ENCODE peak calls at places on chromosomes 3 and 15, in four cellular contexts. One of them, this sample, is unnamed.

GRCh38 chr3:55669133-55669532 is 182.0 kb upstream of the WNT5A start:
- DNase-seq in CD8-positive, alpha-beta memory T cell: no peak
- DNase-seq in CD4-positive, alpha-beta memory T cell: no peak
- DNase-seq in OCI-LY7: no peak
- DNase-seq in this sample: no peak

GRCh38 chr3:51391566-51392300 is 648 bp downstream of the RBM15B start:
- DNase-seq in CD8-positive, alpha-beta memory T cell: peak
- DNase-seq in OCI-LY7: peak
- DNase-seq in CD4-positive, alpha-beta memory T cell: peak
- DNase-seq in this sample: peak

GRCh38 chr15:27260523-27260922 is 289.5 kb downstream of the GABRG3 start:
- DNase-seq in CD8-positive, alpha-beta memory T cell: no peak
- DNase-seq in CD4-positive, alpha-beta memory T cell: no peak
- DNase-seq in OCI-LY7: no peak
- DNase-seq in this sample: no peak

GRCh38 chr3:136351905-136352304 is 101.8 kb downstream of the PCCB start:
- DNase-seq in CD8-positive, alpha-beta memory T cell: no peak
- DNase-seq in CD4-positive, alpha-beta memory T cell: no peak
- DNase-seq in OCI-LY7: no peak
- DNase-seq in this sample: no peak

GRCh38 chr3:36677331-36678007 is 86.9 kb downstream of the DCLK3 start:
- DNase-seq in CD4-positive, alpha-beta memory T cell: no peak
- DNase-seq in OCI-LY7: no peak
- DNase-seq in CD8-positive, alpha-beta memory T cell: no peak
- DNase-seq in this sample: no peak

GRCh38 chr3:126352476-126353454 is 4.4 kb downstream of the KLF15 start:
- DNase-seq in CD8-positive, alpha-beta memory T cell: no peak
- DNase-seq in OCI-LY7: no peak
- DNase-seq in CD4-positive, alpha-beta memory T cell: no peak
- DNase-seq in this sample: no peak

GRCh38 chr15:40830884-40831283 is 2.4 kb upstream of the PPP1R14D start:
- DNase-seq in CD4-positive, alpha-beta memory T cell: no peak
- DNase-seq in OCI-LY7: no peak
- DNase-seq in CD8-positive, alpha-beta memory T cell: no peak
- DNase-seq in this sample: no peak

GRCh38 chr3:36679384-36680200 is 84.8 kb downstream of the DCLK3 start:
- DNase-seq in CD8-positive, alpha-beta memory T cell: no peak
- DNase-seq in OCI-LY7: no peak
- DNase-seq in CD4-positive, alpha-beta memory T cell: no peak
- DNase-seq in this sample: no peak

GRCh38 chr3:156677120-156677479 is 2.7 kb downstream of the TIPARP start:
- DNase-seq in OCI-LY7: no peak
- DNase-seq in CD8-positive, alpha-beta memory T cell: peak
- DNase-seq in CD4-positive, alpha-beta memory T cell: peak
- DNase-seq in this sample: no peak

GRCh38 chr15:83365370-83365938 is 81.0 kb upstream of the BNC1 start:
- DNase-seq in CD8-positive, alpha-beta memory T cell: no peak
- DNase-seq in CD4-positive, alpha-beta memory T cell: no peak
- DNase-seq in OCI-LY7: no peak
- DNase-seq in this sample: no peak

GRCh38 chr3:136266468-136266867 is 16.3 kb downstream of the PCCB start:
- DNase-seq in OCI-LY7: no peak
- DNase-seq in CD8-positive, alpha-beta memory T cell: no peak
- DNase-seq in CD4-positive, alpha-beta memory T cell: no peak
- DNase-seq in this sample: no peak

GRCh38 chr15:76799760-76800159 is 105.4 kb downstream of the SCAPER start:
- DNase-seq in CD4-positive, alpha-beta memory T cell: no peak
- DNase-seq in CD8-positive, alpha-beta memory T cell: no peak
- DNase-seq in OCI-LY7: no peak
- DNase-seq in this sample: no peak

GRCh38 chr3:64398431-64398830 is 173.2 kb upstream of the PRICKLE2 start:
- DNase-seq in OCI-LY7: no peak
- DNase-seq in CD4-positive, alpha-beta memory T cell: no peak
- DNase-seq in CD8-positive, alpha-beta memory T cell: no peak
- DNase-seq in this sample: no peak

GRCh38 chr15:25244731-25245585 is 193.9 kb downstream of the UBE3A start:
- DNase-seq in OCI-LY7: no peak
- DNase-seq in CD8-positive, alpha-beta memory T cell: no peak
- DNase-seq in CD4-positive, alpha-beta memory T cell: no peak
- DNase-seq in this sample: no peak

GRCh38 chr3:151578495-151578894 is 117.6 kb upstream of the IGSF10 start:
- DNase-seq in CD4-positive, alpha-beta memory T cell: no peak
- DNase-seq in OCI-LY7: no peak
- DNase-seq in CD8-positive, alpha-beta memory T cell: no peak
- DNase-seq in this sample: no peak

GRCh38 chr3:43009547-43009946 is 30.4 kb downstream of the GASK1A start:
- DNase-seq in CD4-positive, alpha-beta memory T cell: no peak
- DNase-seq in OCI-LY7: no peak
- DNase-seq in CD8-positive, alpha-beta memory T cell: no peak
- DNase-seq in this sample: no peak

GRCh38 chr3:194089357-194090177 is 46.4 kb upstream of the HES1 start:
- DNase-seq in OCI-LY7: no peak
- DNase-seq in CD8-positive, alpha-beta memory T cell: no peak
- DNase-seq in CD4-positive, alpha-beta memory T cell: no peak
- DNase-seq in this sample: no peak

GRCh38 chr3:18087963-18088362 is 337.2 kb downstream of the SATB1 start:
- DNase-seq in CD4-positive, alpha-beta memory T cell: no peak
- DNase-seq in CD8-positive, alpha-beta memory T cell: no peak
- DNase-seq in OCI-LY7: no peak
- DNase-seq in this sample: no peak

GRCh38 chr3:133964547-133964946 is 65.2 kb downstream of the SLCO2A1 start:
- DNase-seq in OCI-LY7: no peak
- DNase-seq in CD8-positive, alpha-beta memory T cell: no peak
- DNase-seq in CD4-positive, alpha-beta memory T cell: no peak
- DNase-seq in this sample: no peak

GRCh38 chr15:87419341-87419740 is 837.2 kb downstream of the NTRK3 start:
- DNase-seq in CD4-positive, alpha-beta memory T cell: no peak
- DNase-seq in OCI-LY7: no peak
- DNase-seq in CD8-positive, alpha-beta memory T cell: no peak
- DNase-seq in this sample: no peak

GRCh38 chr3:31157893-31158620 is 263.6 kb upstream of the GADL1 start:
- DNase-seq in CD8-positive, alpha-beta memory T cell: no peak
- DNase-seq in CD4-positive, alpha-beta memory T cell: no peak
- DNase-seq in OCI-LY7: no peak
- DNase-seq in this sample: no peak

GRCh38 chr15:80405970-80406369 is 1.8 kb downstream of the ARNT2 start:
- DNase-seq in CD8-positive, alpha-beta memory T cell: no peak
- DNase-seq in CD4-positive, alpha-beta memory T cell: no peak
- DNase-seq in OCI-LY7: no peak
- DNase-seq in this sample: no peak

GRCh38 chr3:189981668-189982067 is 139.0 kb downstream of the P3H2 start:
- DNase-seq in OCI-LY7: no peak
- DNase-seq in CD4-positive, alpha-beta memory T cell: no peak
- DNase-seq in CD8-positive, alpha-beta memory T cell: no peak
- DNase-seq in this sample: no peak

GRCh38 chr3:12629560-12629959 is 34.4 kb downstream of the RAF1 start:
- DNase-seq in CD8-positive, alpha-beta memory T cell: no peak
- DNase-seq in OCI-LY7: no peak
- DNase-seq in CD4-positive, alpha-beta memory T cell: no peak
- DNase-seq in this sample: no peak

GRCh38 chr3:49700453-49701128 is 11.2 kb downstream of the RNF123 start:
- DNase-seq in OCI-LY7: no peak
- DNase-seq in CD4-positive, alpha-beta memory T cell: no peak
- DNase-seq in CD8-positive, alpha-beta memory T cell: no peak
- DNase-seq in this sample: no peak

GRCh38 chr15:92770641-92771040 is 115.1 kb upstream of the FAM174B start:
- DNase-seq in CD4-positive, alpha-beta memory T cell: no peak
- DNase-seq in CD8-positive, alpha-beta memory T cell: no peak
- DNase-seq in OCI-LY7: no peak
- DNase-seq in this sample: no peak

GRCh38 chr3:40891186-40891585 is 308.1 kb upstream of the CTNNB1 start:
- DNase-seq in CD8-positive, alpha-beta memory T cell: no peak
- DNase-seq in OCI-LY7: no peak
- DNase-seq in CD4-positive, alpha-beta memory T cell: no peak
- DNase-seq in this sample: no peak

GRCh38 chr15:58434334-58434888 is 2.6 kb downstream of the LIPC start:
- DNase-seq in CD4-positive, alpha-beta memory T cell: no peak
- DNase-seq in OCI-LY7: no peak
- DNase-seq in CD8-positive, alpha-beta memory T cell: no peak
- DNase-seq in this sample: no peak

GRCh38 chr3:149283401-149283800 is 50.0 kb downstream of the TM4SF18 start:
- DNase-seq in CD8-positive, alpha-beta memory T cell: no peak
- DNase-seq in CD4-positive, alpha-beta memory T cell: no peak
- DNase-seq in OCI-LY7: no peak
- DNase-seq in this sample: no peak
- H3K27ac ChIP-seq in CD8-positive, alpha-beta memory T cell: no peak
- H3K27ac ChIP-seq in CD4-positive, alpha-beta memory T cell: no peak
- H3K27ac ChIP-seq in OCI-LY7: no peak
- H3K27ac ChIP-seq in this sample: no peak

GRCh38 chr15:66573719-66574641 is 8.2 kb upstream of the LCTL start:
- DNase-seq in CD4-positive, alpha-beta memory T cell: no peak
- DNase-seq in OCI-LY7: no peak
- DNase-seq in CD8-positive, alpha-beta memory T cell: no peak
- DNase-seq in this sample: no peak

GRCh38 chr15:66573348-66573718 is 7.5 kb upstream of the LCTL start:
- DNase-seq in CD8-positive, alpha-beta memory T cell: no peak
- DNase-seq in OCI-LY7: no peak
- DNase-seq in CD4-positive, alpha-beta memory T cell: no peak
- DNase-seq in this sample: no peak

GRCh38 chr15:66580643-66581042 is 14.8 kb upstream of the LCTL start:
- DNase-seq in CD8-positive, alpha-beta memory T cell: no peak
- DNase-seq in OCI-LY7: no peak
- DNase-seq in CD4-positive, alpha-beta memory T cell: no peak
- DNase-seq in this sample: no peak

GRCh38 chr15:66581972-66582537 is 16.3 kb upstream of the LCTL start:
- DNase-seq in OCI-LY7: no peak
- DNase-seq in CD4-positive, alpha-beta memory T cell: no peak
- DNase-seq in CD8-positive, alpha-beta memory T cell: no peak
- DNase-seq in this sample: no peak

GRCh38 chr15:66578286-66578875 is 12.6 kb upstream of the LCTL start:
- DNase-seq in CD4-positive, alpha-beta memory T cell: no peak
- DNase-seq in CD8-positive, alpha-beta memory T cell: no peak
- DNase-seq in OCI-LY7: no peak
- DNase-seq in this sample: no peak
- H3K27ac ChIP-seq in CD4-positive, alpha-beta memory T cell: no peak
- H3K27ac ChIP-seq in CD8-positive, alpha-beta memory T cell: no peak
- H3K27ac ChIP-seq in OCI-LY7: no peak
- H3K27ac ChIP-seq in this sample: no peak

GRCh38 chr15:69869881-69870465 is 227.7 kb downstream of the TLE3 start:
- DNase-seq in CD8-positive, alpha-beta memory T cell: no peak
- DNase-seq in OCI-LY7: no peak
- DNase-seq in CD4-positive, alpha-beta memory T cell: no peak
- DNase-seq in this sample: no peak
- H3K27ac ChIP-seq in CD8-positive, alpha-beta memory T cell: no peak
- H3K27ac ChIP-seq in OCI-LY7: no peak
- H3K27ac ChIP-seq in CD4-positive, alpha-beta memory T cell: no peak
- H3K27ac ChIP-seq in this sample: no peak

DNA sequence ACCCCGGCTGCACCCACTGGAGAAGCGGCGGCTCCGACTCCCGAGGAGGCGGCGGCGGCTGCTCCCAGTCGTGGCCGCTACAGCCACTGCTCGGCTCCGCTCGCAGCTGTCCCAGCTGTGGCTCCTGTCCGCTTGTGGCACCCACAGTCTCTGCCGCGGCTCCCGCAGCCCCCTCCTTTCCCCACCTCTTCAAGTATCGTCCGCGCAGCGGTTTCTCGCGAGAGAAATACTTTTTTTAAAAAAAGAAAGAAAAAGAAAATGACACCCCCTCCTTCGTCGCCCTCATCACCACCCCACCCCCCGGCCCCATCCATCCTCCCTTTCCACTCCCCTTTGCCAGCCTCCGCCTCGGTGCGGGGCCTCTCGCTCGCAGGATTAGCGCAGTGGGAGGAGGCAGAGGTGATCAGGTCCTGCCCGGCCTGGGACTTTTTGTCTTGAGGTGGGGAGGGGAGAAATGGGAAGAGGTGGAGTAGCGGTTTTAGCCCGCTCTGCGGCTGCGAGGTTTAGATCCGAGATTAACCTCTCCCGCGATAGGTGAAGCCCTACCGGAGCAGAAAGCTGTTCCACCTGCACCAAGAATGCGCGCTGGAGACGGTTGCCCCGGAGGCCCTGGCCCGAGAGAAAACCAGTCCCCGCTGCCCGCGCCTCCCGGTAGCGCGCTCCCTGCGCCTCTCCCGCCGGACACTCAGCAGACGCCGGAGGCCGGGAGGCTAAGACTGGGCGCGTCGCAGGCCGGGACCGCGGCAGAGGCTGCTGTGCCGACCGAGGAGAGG is at the start of gene FBN1:
- DNase-seq in CD4-positive, alpha-beta memory T cell: no peak
- DNase-seq in CD8-positive, alpha-beta memory T cell: no peak
- DNase-seq in OCI-LY7: no peak
- DNase-seq in this sample: no peak
- H3K27ac ChIP-seq in CD4-positive, alpha-beta memory T cell: no peak
- H3K27ac ChIP-seq in CD8-positive, alpha-beta memory T cell: no peak
- H3K27ac ChIP-seq in OCI-LY7: no peak
- H3K27ac ChIP-seq in this sample: no peak

GRCh38 chr3:129610276-129610675 is 3.8 kb upstream of the PLXND1 start:
- DNase-seq in CD8-positive, alpha-beta memory T cell: no peak
- DNase-seq in CD4-positive, alpha-beta memory T cell: no peak
- DNase-seq in OCI-LY7: no peak
- DNase-seq in this sample: no peak

GRCh38 chr3:129609591-129610169 is 3.2 kb upstream of the PLXND1 start:
- DNase-seq in CD4-positive, alpha-beta memory T cell: no peak
- DNase-seq in OCI-LY7: no peak
- DNase-seq in CD8-positive, alpha-beta memory T cell: no peak
- DNase-seq in this sample: no peak

GRCh38 chr3:129607391-129608068 is 1.1 kb upstream of the PLXND1 start:
- DNase-seq in CD8-positive, alpha-beta memory T cell: no peak
- DNase-seq in OCI-LY7: no peak
- DNase-seq in CD4-positive, alpha-beta memory T cell: no peak
- DNase-seq in this sample: no peak

GRCh38 chr3:129608087-129608935 is 1.8 kb upstream of the PLXND1 start:
- DNase-seq in CD8-positive, alpha-beta memory T cell: no peak
- DNase-seq in CD4-positive, alpha-beta memory T cell: no peak
- DNase-seq in OCI-LY7: peak
- DNase-seq in this sample: no peak

DNA sequence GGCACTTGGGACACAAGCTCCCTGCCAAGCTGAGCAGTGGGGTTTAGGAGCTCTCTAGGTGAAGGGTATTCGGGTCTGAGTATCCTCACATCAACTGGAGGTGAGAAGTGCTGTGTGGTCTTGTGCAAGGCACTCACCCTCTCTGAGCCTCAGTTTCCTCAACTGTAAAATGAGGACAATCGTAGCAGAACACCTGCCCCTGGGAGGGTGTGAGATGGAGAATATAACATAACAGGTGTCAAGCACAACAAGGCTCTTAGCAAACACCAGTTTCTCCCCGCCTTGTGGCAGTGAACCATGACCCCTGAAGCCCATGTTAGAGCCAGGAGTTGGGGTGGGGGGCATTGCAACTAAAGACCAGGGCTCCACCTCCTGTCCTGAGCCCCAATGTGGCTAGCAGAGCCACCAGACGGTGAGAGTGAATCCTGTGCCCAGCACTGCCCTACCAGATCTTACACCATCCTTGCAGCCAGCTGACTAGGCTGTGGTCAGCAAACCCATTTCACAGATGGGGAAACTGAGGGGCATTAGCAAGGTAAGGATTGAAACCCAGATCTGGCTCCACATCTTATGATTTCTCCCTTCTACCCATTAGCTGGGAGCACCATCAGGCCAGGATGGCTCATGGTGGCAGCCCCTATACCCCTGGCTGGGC is 2.6 kb upstream of the PLXND1 start:
- DNase-seq in OCI-LY7: no peak
- DNase-seq in CD8-positive, alpha-beta memory T cell: no peak
- DNase-seq in CD4-positive, alpha-beta memory T cell: no peak
- DNase-seq in this sample: no peak
- H3K27ac ChIP-seq in OCI-LY7: no peak
- H3K27ac ChIP-seq in CD8-positive, alpha-beta memory T cell: no peak
- H3K27ac ChIP-seq in CD4-positive, alpha-beta memory T cell: no peak
- H3K27ac ChIP-seq in this sample: no peak